ENCODE peak calls at places on chromosomes 7 and 10, in nine cellular contexts. A is MM.1S, P is PC-3, F is neural progenitor cell, K is SK-N-SH, J is GM23338, M is hepatocyte, X is OCI-LY7, O is HCT116. B is an unnamed sample.

GRCh38 chr10:33139191-33139646 is 181.2 kb upstream of the ITGB1 start:
- DNase-seq in A (no peak), P (no peak), F (no peak), K (no peak), J (no peak), M (no peak), X (peak; percentile 67), O (no peak), B (no peak)

GRCh38 chr10:110434477-110435096 is 63.1 kb upstream of the DUSP5 start:
- DNase-seq in A (no peak), P (no peak), F (no peak), K (no peak), J (no peak), M (no peak), X (no peak), O (no peak), B (no peak)

GRCh38 chr10:13703101-13703818 is 116.5 kb downstream of the PRPF18 start:
- DNase-seq in A (no peak), P (no peak), F (no peak), K (no peak), J (no peak), M (no peak), X (no peak), O (no peak), B (no peak)

GRCh38 chr10:55024718-55025117 is 223.7 kb upstream of the PCDH15 start:
- DNase-seq in A (peak; percentile 53), P (no peak), F (no peak), K (peak; percentile 39), J (no peak), M (peak; percentile 8), X (no peak), O (no peak), B (peak; percentile 2)

GRCh38 chr10:14016942-14017341 is 313.8 kb downstream of the FRMD4A start:
- DNase-seq in A (no peak), P (no peak), F (no peak), K (peak; percentile 47), J (no peak), M (no peak), X (no peak), O (no peak), B (no peak)

GRCh38 chr7:50614721-50615518 is 49.7 kb upstream of the DDC start:
- DNase-seq in A (peak; percentile 36), P (peak; percentile 19), F (no peak), K (no peak), J (no peak), M (peak; percentile 69), X (peak; percentile 15), O (no peak), B (no peak)

GRCh38 chr7:83850037-83850619 is 201.2 kb upstream of the SEMA3E start:
- DNase-seq in A (no peak), P (no peak), F (no peak), K (no peak), J (no peak), M (no peak), X (no peak), O (no peak), B (peak; percentile 44)

GRCh38 chr10:6406220-6407033 is 173.6 kb downstream of the PRKCQ start:
- DNase-seq in A (peak; percentile 33), P (peak; percentile 55), F (no peak), K (peak; percentile 39), J (peak; percentile 41), M (no peak), X (peak; percentile 70), O (peak; percentile 18), B (peak; percentile 66)

GRCh38 chr7:38565289-38565688 is 65.9 kb downstream of the AMPH start:
- DNase-seq in A (no peak), P (no peak), F (peak; percentile 20), K (no peak), J (no peak), M (no peak), X (no peak), O (no peak), B (no peak)

GRCh38 chr7:47635091-47636090 is 53.5 kb upstream of the TNS3 start:
- DNase-seq in A (no peak), P (peak; percentile 67), F (peak; percentile 62), K (peak; percentile 66), J (peak; percentile 50), M (peak; percentile 61), X (no peak), O (no peak), B (no peak)

GRCh38 chr7:11232462-11232861 is 258.8 kb downstream of the PHF14 start:
- DNase-seq in A (no peak), P (peak; percentile 7), F (no peak), K (no peak), J (no peak), M (no peak), X (no peak), O (no peak), B (peak; percentile 54)

GRCh38 chr10:1074063-1074747 is 18.0 kb downstream of the WDR37 start:
- DNase-seq in A (no peak), P (no peak), F (no peak), K (no peak), J (peak; percentile 28), M (no peak), X (no peak), O (no peak), B (peak; percentile 7)

GRCh38 chr7:95279417-95279816 is 44.9 kb downstream of the PON1 start:
- DNase-seq in A (no peak), P (no peak), F (no peak), K (no peak), J (no peak), M (no peak), X (no peak), O (no peak), B (no peak)

GRCh38 chr10:26025500-26025899 is 91.5 kb downstream of the MYO3A start:
- DNase-seq in A (no peak), P (no peak), F (no peak), K (no peak), J (peak; percentile 41), M (no peak), X (no peak), O (no peak), B (no peak)

GRCh38 chr10:554182-554848 is 135.2 kb downstream of the DIP2C start:
- DNase-seq in A (no peak), P (peak; percentile 41), F (no peak), K (no peak), J (no peak), M (no peak), X (no peak), O (no peak), B (peak; percentile 46)

GRCh38 chr10:61669161-61669755 is 6.5 kb downstream of the CABCOCO1 start:
- DNase-seq in A (no peak), P (no peak), F (no peak), K (peak; percentile 38), J (no peak), M (no peak), X (no peak), O (no peak), B (no peak)

GRCh38 chr7:135857519-135858274 is 109.1 kb upstream of the FAM180A start:
- DNase-seq in A (no peak), P (no peak), F (no peak), K (no peak), J (no peak), M (no peak), X (no peak), O (no peak), B (no peak)

GRCh38 chr10:100370561-100370975 is 23.5 kb downstream of the SCD start:
- DNase-seq in A (peak; percentile 62), P (peak; percentile 60), F (no peak), K (no peak), J (no peak), M (peak; percentile 53), X (no peak), O (peak; percentile 72), B (peak; percentile 83)
- H3K4me3 ChIP-seq in A (peak overlapping the region; percentile 40), P (peak overlapping the region; percentile 49), F (no peak overlapping the region), K (no peak overlapping the region), J (peak overlapping the region; percentile 26), M (no peak overlapping the region), X (no peak overlapping the region), O (peak overlapping the region; percentile 23), B (peak overlapping the region; percentile 46)

GRCh38 chr7:120273476-120273975 is 551 bp downstream of the KCND2 start:
- DNase-seq in A (peak; percentile 92), P (peak; percentile 5), F (peak; percentile 76), K (peak; percentile 54), J (peak; percentile 85), M (peak; percentile 69), X (no peak), O (no peak), B (peak; percentile 45)
- TF ChIP-seq EZH2phosphoT487 in A (no peak), P (no peak), F (peak; percentile 48), K (peak; percentile 83), J (no peak), M (no peak), X (no peak), O (no peak), B (no peak)

DNA sequence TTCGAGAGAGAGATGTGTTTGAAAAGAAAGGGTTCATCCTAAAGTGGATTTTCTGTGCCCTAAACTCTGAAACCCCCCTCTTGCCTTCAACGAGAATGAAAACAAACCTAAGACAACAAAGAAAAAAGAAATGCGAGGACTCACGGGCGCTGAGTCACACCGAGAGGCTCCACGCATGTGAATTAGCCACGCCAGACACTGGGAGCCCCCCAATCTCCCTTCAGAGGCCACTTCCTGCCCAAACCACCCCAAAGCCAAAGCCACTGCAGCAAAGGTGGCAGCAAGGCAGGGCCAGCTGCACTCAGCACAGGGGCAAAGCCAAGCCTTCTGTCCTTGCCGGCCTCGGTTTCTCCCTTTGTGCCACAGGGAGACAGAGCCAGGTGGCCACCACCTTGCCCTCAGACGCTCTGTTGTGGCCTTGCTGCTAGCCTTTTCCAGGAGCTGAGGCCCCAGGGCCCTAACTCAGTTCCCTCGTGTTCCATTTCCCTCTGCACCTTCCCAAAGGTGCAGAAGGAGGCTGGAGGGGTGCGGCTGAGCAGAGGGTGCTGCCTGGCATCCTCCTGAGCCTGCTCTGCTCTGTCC is 93.3 kb downstream of the FAM53B start:
- DNase-seq in A (no peak), P (no peak), F (no peak), K (no peak), J (peak; percentile 47), M (no peak), X (no peak), O (no peak), B (no peak)
- H3K4me1 ChIP-seq in A (peaks cover 26% of the 10 kb centered on the region), P (no peaks in the 10 kb centered on the region), F (peaks cover 27% of the 10 kb centered on the region), K (peaks cover 85% of the 10 kb centered on the region), J (peaks cover 13% of the 10 kb centered on the region), M (peaks cover 17% of the 10 kb centered on the region), X (peaks cover 25% of the 10 kb centered on the region), O (peaks cover 23% of the 10 kb centered on the region), B (peaks cover 17% of the 10 kb centered on the region)

DNA sequence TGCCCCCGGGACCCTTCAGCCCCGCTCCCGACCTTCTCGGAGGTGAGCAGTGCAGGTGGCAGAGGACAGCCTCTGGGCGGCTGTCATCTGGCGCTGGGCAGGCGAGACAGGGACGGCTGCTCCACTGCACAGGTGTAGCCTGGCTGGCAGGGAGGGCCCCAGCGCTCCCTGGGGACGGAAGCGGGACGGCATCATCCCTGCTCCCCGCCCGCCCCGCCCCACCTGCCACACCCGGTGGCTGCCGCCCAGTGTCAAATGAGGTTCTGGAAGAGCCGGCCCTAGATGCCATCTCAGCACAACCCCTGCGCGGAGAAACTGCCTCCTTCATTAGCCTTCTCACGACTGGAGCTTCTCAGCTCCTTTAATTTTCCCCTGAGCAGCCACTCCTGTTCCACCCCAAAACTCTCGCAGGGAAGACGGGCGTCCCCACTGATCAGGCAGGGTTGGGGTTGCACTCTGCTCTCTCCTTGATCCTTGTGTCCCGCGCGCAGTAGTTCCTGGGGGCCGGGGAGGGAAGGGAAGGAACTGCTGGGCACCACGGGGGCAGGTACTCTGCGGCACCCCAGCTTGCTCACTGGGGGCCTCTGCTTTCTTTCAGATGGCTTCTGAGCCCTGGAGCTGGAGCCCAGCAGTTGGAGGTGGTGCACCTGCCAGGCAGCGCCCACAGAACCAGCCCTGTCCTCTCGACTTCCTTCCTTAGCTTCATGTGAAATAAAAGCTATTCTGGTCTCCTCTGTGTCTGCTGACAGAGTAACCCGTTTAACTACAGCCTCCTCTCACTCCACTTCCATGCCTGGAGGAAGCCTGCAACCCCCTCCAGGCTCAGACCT is 12.0 kb downstream of the PLAC9 start:
- DNase-seq in A (peak; percentile 77), P (peak; percentile 97), F (no peak), K (peak; percentile 46), J (no peak), M (no peak), X (peak; percentile 67), O (peak; percentile 15), B (peak; percentile 35)
- H3K4me3 ChIP-seq in A (peak overlapping the region; percentile 53), P (peak overlapping the region; percentile 64), F (no peak overlapping the region), K (peak overlapping the region; percentile 23), J (no peak overlapping the region), M (no peak overlapping the region), X (peak overlapping the region; percentile 43), O (peak overlapping the region; percentile 32), B (no peak overlapping the region)